ENCODE peak calls at places on chromosomes 3 and 15, in four cellular contexts. O, G, I and X are unnamed samples.

GRCh38 chr3:144270100-144270499 is 298.5 kb downstream of the DIPK2A start:
- DNase-seq in I (peak; percentile 17), O (no peak), G (peak; percentile 8), X (no peak)

GRCh38 chr15:97502038-97502437 is 458.5 kb upstream of the ARRDC4 start:
- DNase-seq in I (no peak), G (no peak), O (no peak), X (no peak)

GRCh38 chr3:96264701-96265100 is 549.7 kb upstream of the EPHA6 start:
- DNase-seq in I (no peak), G (no peak), O (no peak), X (no peak)

GRCh38 chr15:40951764-40952163 is 1.5 kb upstream of the CHAC1 start:
- DNase-seq in I (no peak), G (no peak), O (no peak), X (no peak)

GRCh38 chr3:14143826-14144225 is 19.0 kb downstream of the TMEM43 start:
- DNase-seq in O (no peak), I (no peak), G (peak; percentile 43), X (peak; percentile 16)

GRCh38 chr3:152296990-152297389 is 28.3 kb downstream of the MBNL1 start:
- DNase-seq in G (no peak), I (no peak), O (no peak), X (no peak)

GRCh38 chr15:72217216-72217615 is 13.8 kb downstream of the PKM start:
- DNase-seq in I (no peak), G (no peak), O (no peak), X (no peak)

GRCh38 chr15:25431821-25432561 is 6.8 kb downstream of the UBE3A start:
- DNase-seq in G (no peak), O (no peak), I (no peak), X (no peak)

GRCh38 chr3:79467721-79468120 is 300.1 kb downstream of the ROBO1 start:
- DNase-seq in I (no peak), O (no peak), G (no peak), X (no peak)

GRCh38 chr3:183927059-183927458 is 42.4 kb upstream of the PARL start:
- DNase-seq in O (no peak), I (no peak), G (no peak), X (no peak)

GRCh38 chr3:138941259-138941885 is 5.6 kb downstream of the FOXL2 start:
- DNase-seq in O (no peak), G (peak; percentile 54), I (no peak), X (peak; percentile 41)

GRCh38 chr3:123027292-123028232 is at the start of gene SEMA5B:
- DNase-seq in I (peak; percentile 17), O (peak; percentile 84), G (peak; percentile 9), X (peak; percentile 23)

GRCh38 chr3:27202959-27203358 is 166.2 kb downstream of the NEK10 start:
- DNase-seq in G (no peak), I (no peak), O (no peak), X (no peak)

GRCh38 chr3:98977520-98977919 is 76.0 kb upstream of the DCBLD2 start:
- DNase-seq in G (no peak), I (no peak), O (no peak), X (peak; percentile 11)

GRCh38 chr3:138227650-138228049 is 40.5 kb downstream of the ARMC8 start:
- DNase-seq in I (no peak), O (no peak), G (no peak), X (no peak)

GRCh38 chr3:162236949-162237348 is 740.3 kb downstream of the OTOL1 start:
- DNase-seq in G (no peak), O (no peak), I (no peak), X (no peak)

GRCh38 chr3:13023251-13024055 is 49.8 kb downstream of the IQSEC1 start:
- DNase-seq in O (no peak), G (no peak), I (no peak), X (no peak)

GRCh38 chr3:107061466-107061865 is 315.8 kb upstream of the CCDC54 start:
- DNase-seq in G (no peak), I (no peak), O (no peak), X (no peak)

GRCh38 chr3:10993729-10994065 is 1.1 kb downstream of the SLC6A1 start:
- DNase-seq in O (no peak), I (no peak), G (no peak), X (no peak)

GRCh38 chr3:129663045-129663446 is 56.6 kb upstream of the PLXND1 start:
- DNase-seq in O (no peak), I (no peak), G (no peak), X (no peak)
- TF ChIP-seq POLR2A in O (no peak), I (no peak), G (no peak), X (no peak)

GRCh38 chr3:31798840-31799239 is 182.2 kb downstream of the OSBPL10 start:
- DNase-seq in O (no peak), I (no peak), G (no peak), X (no peak)
- TF ChIP-seq POLR2A in O (no peak), I (no peak), G (no peak), X (no peak)

GRCh38 chr15:78828930-78829329 is 17.7 kb upstream of the ADAMTS7 start:
- DNase-seq in G (no peak), O (no peak), I (no peak), X (no peak)

GRCh38 chr15:78830514-78831228 is 19.4 kb upstream of the ADAMTS7 start:
- DNase-seq in I (no peak), G (no peak), O (no peak), X (no peak)

GRCh38 chr15:78837131-78837530 is 25.9 kb upstream of the ADAMTS7 start:
- DNase-seq in O (no peak), G (no peak), I (no peak), X (no peak)

GRCh38 chr15:78836333-78836732 is 25.1 kb upstream of the ADAMTS7 start:
- DNase-seq in I (no peak), O (no peak), G (no peak), X (no peak)

DNA sequence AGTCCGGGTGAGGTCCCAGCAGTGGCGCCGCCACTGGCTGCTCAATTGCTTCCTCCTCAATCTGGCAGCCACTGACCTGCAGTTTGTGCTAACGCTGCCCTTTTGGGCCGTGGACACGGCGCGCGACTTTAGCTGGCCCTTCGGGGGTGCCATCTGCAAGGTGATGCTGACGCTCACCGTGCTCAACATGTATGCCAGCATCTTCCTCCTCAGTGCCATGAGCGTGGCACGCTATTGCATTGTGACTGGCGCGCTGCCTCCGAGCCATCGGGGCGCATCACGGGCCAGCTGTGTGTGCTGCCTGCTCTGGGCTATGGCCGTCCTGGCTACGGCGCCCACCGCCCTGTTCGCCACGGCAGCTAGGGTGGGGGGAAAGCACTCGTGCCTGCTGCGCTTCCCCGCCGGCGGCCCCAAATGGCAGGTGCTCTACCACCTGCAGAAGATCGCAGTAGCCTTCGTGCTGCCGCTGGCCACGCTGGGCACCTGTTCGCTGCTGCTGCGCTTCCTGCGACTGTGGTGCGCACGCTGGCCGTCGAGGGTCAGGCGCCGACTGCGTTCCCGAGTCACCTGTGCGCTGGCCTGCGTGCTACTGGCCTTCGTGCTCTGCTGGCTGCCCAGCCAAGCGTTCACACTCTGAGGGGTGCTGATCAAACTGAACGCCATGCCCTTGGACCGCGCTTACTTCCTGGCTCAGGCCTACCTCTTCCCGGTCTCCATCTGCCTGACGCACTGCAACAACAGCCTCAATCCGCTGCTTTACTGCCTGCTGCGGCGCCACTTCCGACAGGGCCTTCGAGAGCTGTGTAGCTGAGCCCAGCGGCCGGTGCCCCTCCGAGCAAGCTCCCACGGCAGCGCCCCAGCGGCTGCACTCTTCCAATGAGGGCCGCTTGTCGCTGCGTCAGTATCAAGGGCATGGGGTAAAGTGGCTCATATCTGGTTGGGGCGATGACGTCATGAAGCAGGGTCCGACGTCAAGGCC is 20.3 kb upstream of the ADAMTS7 start:
- DNase-seq in G (no peak), I (no peak), O (no peak), X (no peak)
- TF ChIP-seq POLR2A in G (no peak), I (no peak), O (no peak), X (no peak)

GRCh38 chr3:49929333-49930240 is at the start of gene MON1A:
- DNase-seq in O (peak; percentile 99), G (peak; percentile 97), I (peak; percentile 90), X (peak; percentile 95)
- TF ChIP-seq POLR2A in O (no peak), G (peak; percentile 68), I (peak; percentile 70), X (peak; percentile 63)

GRCh38 chr3:15271785-15272381 is 60.5 kb downstream of the SH3BP5 start:
- DNase-seq in I (peak; percentile 91), O (peak; percentile 89), G (peak; percentile 73), X (no peak)

GRCh38 chr3:15268033-15268631 is 62.1 kb downstream of the CAPN7 start:
- DNase-seq in O (peak; percentile 97), I (peak; percentile 87), G (peak; percentile 88), X (peak; percentile 80)

GRCh38 chr3:15271030-15271429 is 61.4 kb downstream of the SH3BP5 start:
- DNase-seq in I (no peak), O (peak; percentile 53), G (no peak), X (no peak)

GRCh38 chr3:15267502-15267901 is 61.5 kb downstream of the CAPN7 start:
- DNase-seq in O (no peak), G (no peak), I (no peak), X (no peak)

GRCh38 chr3:15269091-15269989 is 63.0 kb downstream of the SH3BP5 start:
- DNase-seq in I (peak; percentile 76), O (peak; percentile 98), G (peak; percentile 82), X (peak; percentile 96)
- TF ChIP-seq POLR2A in I (no peak), O (no peak), G (no peak), X (peak; percentile 64)

GRCh38 chr3:16844222-16844621 is 40.5 kb upstream of the PLCL2 start:
- DNase-seq in I (no peak), O (no peak), G (no peak), X (no peak)

GRCh38 chr3:16840111-16840444 is 44.7 kb upstream of the PLCL2 start:
- DNase-seq in O (no peak), G (no peak), I (no peak), X (no peak)

GRCh38 chr3:16841354-16841753 is 43.4 kb upstream of the PLCL2 start:
- DNase-seq in G (no peak), I (no peak), O (no peak), X (no peak)

GRCh38 chr3:16842710-16843270 is 42.0 kb upstream of the PLCL2 start:
- DNase-seq in I (no peak), O (no peak), G (no peak), X (no peak)

DNA sequence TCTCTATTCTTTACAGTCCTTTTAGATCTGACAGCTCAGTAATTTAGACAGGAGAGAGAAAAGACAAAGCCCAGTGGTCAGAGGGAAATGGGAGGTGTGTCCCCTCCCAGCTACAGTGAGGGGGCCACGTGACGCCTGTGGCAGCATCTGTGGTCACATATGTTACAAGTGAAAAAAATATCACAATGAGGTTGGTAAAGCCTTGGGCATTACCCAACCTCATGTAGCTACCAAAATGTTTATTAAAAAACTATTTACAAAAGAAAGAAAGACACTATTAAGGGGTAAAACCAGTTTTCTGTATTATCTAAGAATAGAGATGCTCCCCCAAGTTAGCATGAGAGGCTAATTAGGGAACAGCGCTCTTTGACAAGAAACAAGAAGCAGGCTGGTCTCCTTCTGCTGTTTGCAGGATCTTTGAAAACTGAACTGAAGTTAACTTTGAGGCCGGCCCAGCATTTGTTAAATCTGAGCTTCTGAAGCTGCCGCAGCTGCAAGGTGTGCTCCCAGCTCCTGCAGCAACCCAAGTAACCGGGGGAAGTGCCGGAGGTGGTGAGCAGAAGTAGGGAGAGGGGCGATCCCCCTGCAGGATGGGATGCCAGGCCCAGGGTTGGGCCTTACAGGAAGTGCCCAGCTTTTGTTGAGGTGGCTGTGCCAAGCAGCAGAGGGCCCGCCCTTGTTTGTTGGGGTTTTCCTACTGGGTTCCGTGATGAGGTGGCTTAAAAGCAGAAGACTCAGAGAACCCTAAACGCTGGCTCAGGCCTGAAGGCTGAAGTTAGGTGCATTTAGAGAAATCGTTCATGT is 42.6 kb upstream of the PLCL2 start:
- DNase-seq in O (peak; percentile 88), I (peak; percentile 89), G (peak; percentile 68), X (no peak)
- TF ChIP-seq POLR2A in O (no peak), I (no peak), G (no peak), X (no peak)

GRCh38 chr3:195101927-195102608 is 168.9 kb downstream of the XXYLT1 start:
- DNase-seq in O (no peak), I (no peak), G (no peak), X (no peak)
- TF ChIP-seq POLR2A in O (no peak), I (no peak), G (no peak), X (no peak)

GRCh38 chr3:193982258-193982659 is 153.7 kb upstream of the HES1 start:
- DNase-seq in O (peak; percentile 95), G (peak; percentile 89), I (no peak), X (no peak)
- TF ChIP-seq POLR2A in O (no peak), G (no peak), I (no peak), X (no peak)